ENCODE peak calls at places on chromosomes 4 and X, in five cellular contexts. One of them, this sample, is unnamed.

GRCh38 chr4:146428298-146428697 is 93.4 kb downstream of the SLC10A7 start:
- DNase-seq in body of pancreas: no peak
- DNase-seq in uterus: no peak
- DNase-seq in Peyer's patch: no peak
- DNase-seq in pancreas: no peak
- DNase-seq in this sample: no peak

GRCh38 chr4:152999376-153000067 is 63.4 kb downstream of the FHDC1 start:
- DNase-seq in body of pancreas: no peak
- DNase-seq in uterus: no peak
- DNase-seq in Peyer's patch: peak; percentile 87
- DNase-seq in pancreas: no peak
- DNase-seq in this sample: no peak

GRCh38 chrX:45824471-45824870 is 623.8 kb upstream of the DIPK2B start:
- DNase-seq in body of pancreas: peak; percentile 10
- DNase-seq in uterus: peak; percentile 61
- DNase-seq in Peyer's patch: peak; percentile 49
- DNase-seq in pancreas: no peak
- DNase-seq in this sample: no peak

GRCh38 chr4:19026281-19026680 is 1004.7 kb upstream of the LCORL start:
- DNase-seq in body of pancreas: peak; percentile 44
- DNase-seq in uterus: no peak
- DNase-seq in Peyer's patch: no peak
- DNase-seq in pancreas: peak; percentile 24
- DNase-seq in this sample: peak; percentile 35

GRCh38 chr4:32589853-32590252 is 1869.7 kb downstream of the PCDH7 start:
- DNase-seq in body of pancreas: no peak
- DNase-seq in uterus: no peak
- DNase-seq in Peyer's patch: no peak
- DNase-seq in pancreas: no peak
- DNase-seq in this sample: no peak

GRCh38 chr4:76809594-76810305 is 88.2 kb downstream of the SOWAHB start:
- DNase-seq in body of pancreas: no peak
- DNase-seq in uterus: no peak
- DNase-seq in Peyer's patch: peak; percentile 50
- DNase-seq in pancreas: no peak
- DNase-seq in this sample: no peak

GRCh38 chr4:126395661-126396060 is 1080.9 kb downstream of the FAT4 start:
- DNase-seq in body of pancreas: no peak
- DNase-seq in uterus: no peak
- DNase-seq in Peyer's patch: no peak
- DNase-seq in pancreas: no peak
- DNase-seq in this sample: no peak

GRCh38 chr4:169940460-169940859 is 85.7 kb downstream of the MFAP3L start:
- DNase-seq in body of pancreas: no peak
- DNase-seq in uterus: no peak
- DNase-seq in Peyer's patch: no peak
- DNase-seq in pancreas: no peak
- DNase-seq in this sample: no peak

GRCh38 chrX:69277961-69278795 is 112.9 kb upstream of the PJA1 start:
- DNase-seq in body of pancreas: no peak
- DNase-seq in uterus: no peak
- DNase-seq in Peyer's patch: no peak
- DNase-seq in pancreas: no peak
- DNase-seq in this sample: no peak

GRCh38 chr4:55075823-55076418 is 49.5 kb downstream of the KDR start:
- DNase-seq in body of pancreas: no peak
- DNase-seq in uterus: no peak
- DNase-seq in Peyer's patch: no peak
- DNase-seq in pancreas: no peak
- DNase-seq in this sample: no peak

GRCh38 chr4:7911044-7911578 is 28.6 kb downstream of the AFAP1 start:
- DNase-seq in body of pancreas: peak; percentile 24
- DNase-seq in uterus: peak; percentile 54
- DNase-seq in Peyer's patch: no peak
- DNase-seq in pancreas: no peak
- DNase-seq in this sample: peak; percentile 38

GRCh38 chr4:77625485-77625884 is 19.9 kb downstream of the CXCL13 start:
- DNase-seq in body of pancreas: no peak
- DNase-seq in uterus: no peak
- DNase-seq in Peyer's patch: no peak
- DNase-seq in pancreas: no peak
- DNase-seq in this sample: no peak

GRCh38 chr4:8591626-8592365 is 769 bp upstream of the CPZ start:
- DNase-seq in body of pancreas: no peak
- DNase-seq in uterus: no peak
- DNase-seq in Peyer's patch: no peak
- DNase-seq in pancreas: no peak
- DNase-seq in this sample: no peak

GRCh38 chr4:55103224-55103623 is 22.2 kb downstream of the KDR start:
- DNase-seq in body of pancreas: no peak
- DNase-seq in uterus: no peak
- DNase-seq in Peyer's patch: no peak
- DNase-seq in pancreas: no peak
- DNase-seq in this sample: no peak

GRCh38 chr4:186557486-186557885 is 2.1 kb upstream of the MTNR1A start:
- DNase-seq in body of pancreas: no peak
- DNase-seq in uterus: no peak
- DNase-seq in Peyer's patch: no peak
- DNase-seq in pancreas: no peak
- DNase-seq in this sample: no peak

GRCh38 chr4:43132010-43132582 is 239.6 kb downstream of the GRXCR1 start:
- DNase-seq in body of pancreas: peak; percentile 62
- DNase-seq in uterus: peak; percentile 35
- DNase-seq in Peyer's patch: peak; percentile 54
- DNase-seq in pancreas: peak; percentile 39
- DNase-seq in this sample: peak; percentile 40

GRCh38 chr4:189117426-189117825 is 823.2 kb upstream of the FRG1 start:
- DNase-seq in body of pancreas: no peak
- DNase-seq in uterus: no peak
- DNase-seq in Peyer's patch: no peak
- DNase-seq in pancreas: no peak
- DNase-seq in this sample: no peak

GRCh38 chrX:19535481-19535880 is 20.2 kb upstream of the MAP3K15 start:
- DNase-seq in body of pancreas: peak; percentile 21
- DNase-seq in uterus: no peak
- DNase-seq in Peyer's patch: no peak
- DNase-seq in pancreas: no peak
- DNase-seq in this sample: no peak

GRCh38 chr4:133154725-133155124 is 5.6 kb downstream of the PCDH10 start:
- DNase-seq in body of pancreas: no peak
- DNase-seq in uterus: no peak
- DNase-seq in Peyer's patch: no peak
- DNase-seq in pancreas: no peak
- DNase-seq in this sample: no peak

GRCh38 chr4:38371391-38371851 is 292.6 kb upstream of the KLF3 start:
- DNase-seq in body of pancreas: no peak
- DNase-seq in uterus: no peak
- DNase-seq in Peyer's patch: no peak
- DNase-seq in pancreas: no peak
- DNase-seq in this sample: no peak

GRCh38 chrX:42996861-42997260 is 218.9 kb upstream of the PPP1R2C start:
- DNase-seq in body of pancreas: no peak
- DNase-seq in uterus: no peak
- DNase-seq in Peyer's patch: no peak
- DNase-seq in pancreas: no peak
- DNase-seq in this sample: no peak

GRCh38 chrX:136147320-136147901 is at the start of gene FHL1:
- DNase-seq in body of pancreas: peak; percentile 30
- DNase-seq in uterus: peak; percentile 76
- DNase-seq in Peyer's patch: peak; percentile 79
- DNase-seq in pancreas: peak; percentile 25
- DNase-seq in this sample: no peak

GRCh38 chr4:6606465-6607235 is 31.7 kb downstream of the MAN2B2 start:
- DNase-seq in body of pancreas: no peak
- DNase-seq in uterus: no peak
- DNase-seq in Peyer's patch: no peak
- DNase-seq in pancreas: no peak
- DNase-seq in this sample: no peak

GRCh38 chr4:78179188-78179587 is 122.1 kb downstream of the FRAS1 start:
- DNase-seq in body of pancreas: no peak
- DNase-seq in uterus: no peak
- DNase-seq in Peyer's patch: no peak
- DNase-seq in pancreas: no peak
- DNase-seq in this sample: no peak

GRCh38 chr4:45453258-45453841 is 670.5 kb downstream of the GABRG1 start:
- DNase-seq in body of pancreas: no peak
- DNase-seq in uterus: no peak
- DNase-seq in Peyer's patch: no peak
- DNase-seq in pancreas: no peak
- DNase-seq in this sample: no peak

GRCh38 chr4:74501579-74501978 is 56.6 kb downstream of the AREG start:
- DNase-seq in body of pancreas: no peak
- DNase-seq in uterus: no peak
- DNase-seq in Peyer's patch: no peak
- DNase-seq in pancreas: no peak
- DNase-seq in this sample: no peak

GRCh38 chrX:109997786-109998452 is 5.0 kb upstream of the TMEM164 start:
- DNase-seq in body of pancreas: no peak
- DNase-seq in uterus: no peak
- DNase-seq in Peyer's patch: no peak
- DNase-seq in pancreas: no peak
- DNase-seq in this sample: no peak

GRCh38 chrX:40878821-40879571 is 143.7 kb upstream of the MED14 start:
- DNase-seq in body of pancreas: no peak
- DNase-seq in uterus: no peak
- DNase-seq in Peyer's patch: no peak
- DNase-seq in pancreas: no peak
- DNase-seq in this sample: no peak
- H3K27me3 ChIP-seq in body of pancreas: no peaks in the 10 kb centered on the region
- H3K27me3 ChIP-seq in uterus: no peaks in the 10 kb centered on the region
- H3K27me3 ChIP-seq in Peyer's patch: no peaks in the 10 kb centered on the region
- H3K27me3 ChIP-seq in pancreas: no peaks in the 10 kb centered on the region
- H3K27me3 ChIP-seq in this sample: no peaks in the 10 kb centered on the region

DNA sequence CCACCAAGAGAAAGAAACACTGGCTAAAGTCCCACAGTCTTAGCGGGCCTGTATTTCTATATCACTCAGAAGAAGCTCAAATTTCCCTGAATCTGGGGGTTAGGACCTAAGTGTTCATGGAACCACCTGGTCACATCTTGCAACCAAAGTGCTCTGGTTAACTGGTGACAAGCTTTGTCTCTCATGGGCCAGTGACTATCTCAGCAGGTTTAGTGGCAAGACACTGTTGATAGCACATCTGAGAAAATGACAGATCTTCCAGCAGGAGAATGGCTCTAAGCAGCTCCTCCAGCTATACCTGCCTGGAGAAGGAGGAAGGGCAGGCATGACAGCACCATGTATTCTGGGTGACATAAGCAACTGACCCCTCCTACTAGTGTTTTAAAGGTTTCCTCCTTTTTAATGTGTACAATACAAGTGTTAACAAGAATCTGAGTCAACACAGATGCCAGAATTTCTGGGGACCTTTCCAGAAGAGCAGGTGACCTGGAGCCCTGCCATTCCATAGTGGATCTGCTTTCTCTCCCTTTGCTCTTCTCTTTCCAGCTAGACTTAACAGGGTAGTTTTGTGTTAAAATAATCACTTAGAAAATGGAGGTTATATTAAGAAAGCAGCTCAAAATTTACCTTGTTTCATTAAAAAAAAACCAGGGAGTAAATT is 17.3 kb upstream of the QRFPR start:
- DNase-seq in body of pancreas: no peak
- DNase-seq in uterus: no peak
- DNase-seq in Peyer's patch: no peak
- DNase-seq in pancreas: no peak
- DNase-seq in this sample: no peak
- H3K4me1 ChIP-seq in body of pancreas: no peaks in the 10 kb centered on the region
- H3K4me1 ChIP-seq in uterus: no peaks in the 10 kb centered on the region
- H3K4me1 ChIP-seq in Peyer's patch: no peaks in the 10 kb centered on the region
- H3K4me1 ChIP-seq in pancreas: no peaks in the 10 kb centered on the region
- H3K4me1 ChIP-seq in this sample: peaks cover 1% of the 10 kb centered on the region

GRCh38 chrX:41863343-41864203 is 59.8 kb downstream of the CASK start:
- DNase-seq in body of pancreas: no peak
- DNase-seq in uterus: no peak
- DNase-seq in Peyer's patch: no peak
- DNase-seq in pancreas: no peak
- DNase-seq in this sample: no peak
- H3K27me3 ChIP-seq in body of pancreas: no peaks in the 10 kb centered on the region
- H3K27me3 ChIP-seq in uterus: no peaks in the 10 kb centered on the region
- H3K27me3 ChIP-seq in Peyer's patch: no peaks in the 10 kb centered on the region
- H3K27me3 ChIP-seq in pancreas: no peaks in the 10 kb centered on the region
- H3K27me3 ChIP-seq in this sample: no peaks in the 10 kb centered on the region

DNA sequence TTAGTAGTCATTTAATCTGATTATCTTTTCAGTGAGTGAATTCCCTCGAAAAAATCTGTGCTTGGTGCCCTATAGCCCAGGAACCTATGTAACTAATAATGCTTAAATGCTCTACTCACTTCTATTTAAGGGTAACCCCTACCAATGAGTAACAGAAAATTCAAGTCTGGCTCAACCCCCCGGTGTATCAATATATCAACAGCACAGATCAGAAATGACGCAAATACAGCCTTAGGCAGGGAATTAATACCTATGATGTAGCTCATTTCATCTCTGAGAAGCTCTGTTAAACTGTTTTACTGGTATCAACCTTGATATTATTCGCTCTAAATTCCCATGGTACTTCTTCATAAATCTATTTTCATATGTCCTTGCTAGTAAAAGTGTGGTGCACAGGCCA is 28.6 kb downstream of the PDGFC start:
- DNase-seq in body of pancreas: no peak
- DNase-seq in uterus: no peak
- DNase-seq in Peyer's patch: no peak
- DNase-seq in pancreas: no peak
- DNase-seq in this sample: no peak
- H3K4me1 ChIP-seq in body of pancreas: peaks cover 32% of the 10 kb centered on the region
- H3K4me1 ChIP-seq in uterus: no peaks in the 10 kb centered on the region
- H3K4me1 ChIP-seq in Peyer's patch: no peaks in the 10 kb centered on the region
- H3K4me1 ChIP-seq in pancreas: peaks cover 5% of the 10 kb centered on the region
- H3K4me1 ChIP-seq in this sample: peaks cover 16% of the 10 kb centered on the region

GRCh38 chrX:618761-619450 is 11.7 kb upstream of the SHOX start:
- DNase-seq in body of pancreas: no peak
- DNase-seq in uterus: no peak
- DNase-seq in Peyer's patch: no peak
- DNase-seq in pancreas: no peak
- DNase-seq in this sample: no peak
- H3K27me3 ChIP-seq in body of pancreas: no peaks in the 10 kb centered on the region
- H3K27me3 ChIP-seq in uterus: no peaks in the 10 kb centered on the region
- H3K27me3 ChIP-seq in Peyer's patch: no peaks in the 10 kb centered on the region
- H3K27me3 ChIP-seq in pancreas: no peaks in the 10 kb centered on the region
- H3K27me3 ChIP-seq in this sample: peaks cover 23% of the 10 kb centered on the region

This sample was measured in lung.